ENCODE peak calls at places on chromosome 6, in five cellular contexts. C, E, B, U and W are unnamed samples.

GRCh38 chr6:15672291-15672690 is 9.5 kb upstream of the DTNBP1 start:
- DNase-seq in C (peak), E (no peak), B (no peak), U (no peak), W (no peak)

GRCh38 chr6:31815025-31815838 is at the start of the genes HSPA1A and HSPA1L:
- DNase-seq in C (peak), E (peak), B (no peak), U (peak), W (peak)

GRCh38 chr6:119129148-119129967 is 50.9 kb upstream of the FAM184A start:
- DNase-seq in C (peak), E (no peak), B (peak), U (no peak), W (peak)

GRCh38 chr6:36373368-36374009 is 14.0 kb downstream of the ETV7 start:
- DNase-seq in C (peak), E (no peak), B (no peak), U (no peak), W (no peak)

GRCh38 chr6:44309092-44309491 is 4.1 kb downstream of the AARS2 start:
- DNase-seq in C (no peak), E (no peak), B (peak), U (no peak), W (peak)

GRCh38 chr6:130632897-130633296 is 194.3 kb upstream of the SMLR1 start:
- DNase-seq in C (no peak), E (no peak), B (no peak), U (no peak), W (no peak)

GRCh38 chr6:50549460-50549859 is 163.9 kb upstream of the TFAP2D start:
- DNase-seq in C (no peak), E (no peak), B (no peak), U (no peak), W (no peak)

GRCh38 chr6:106122306-106122940 is 36.3 kb downstream of the PRDM1 start:
- DNase-seq in C (peak), E (no peak), B (no peak), U (no peak), W (no peak)

GRCh38 chr6:118122801-118123200 is 215.7 kb downstream of the SLC35F1 start:
- DNase-seq in C (no peak), E (no peak), B (no peak), U (no peak), W (no peak)